ENCODE peak calls at places on chromosomes 12 and 14, in seven cellular contexts. Q is GM23248, C is K562, U is colonic mucosa, K is endothelial cell of umbilical vein, V is neural progenitor cell, Z is Karpas-422. W is an unnamed sample.

GRCh38 chr12:124732275-124733075 is 131.2 kb downstream of the SCARB1 start:
- DNase-seq in Z (no peak), U (no peak), Q (no peak), V (no peak), C (no peak), K (no peak), W (no peak)

GRCh38 chr12:85278598-85279448 is 1.2 kb upstream of the ALX1 start:
- DNase-seq in Z (no peak), Q (no peak), U (no peak), K (no peak), C (no peak), V (peak; percentile 13), W (no peak)

GRCh38 chr14:46137786-46138185 is 513.8 kb downstream of the RPL10L start:
- DNase-seq in V (no peak), Q (peak; percentile 37), Z (no peak), U (no peak), K (peak; percentile 49), C (no peak), W (no peak)

GRCh38 chr14:71549421-71549820 is 382.8 kb upstream of the RGS6 start:
- DNase-seq in V (no peak), Q (no peak), U (no peak), K (no peak), Z (no peak), C (no peak), W (no peak)

GRCh38 chr14:32478027-32478426 is 148.9 kb downstream of the AKAP6 start:
- DNase-seq in U (no peak), V (no peak), C (no peak), Z (no peak), Q (peak; percentile 70), K (no peak), W (peak; percentile 14)

GRCh38 chr14:100523536-100524025 is 63.6 kb downstream of the BEGAIN start:
- DNase-seq in Q (no peak), C (no peak), V (no peak), K (no peak), U (peak; percentile 44), Z (no peak), W (no peak)

GRCh38 chr14:32252030-32252670 is 49.1 kb upstream of the RNU6-8 start:
- DNase-seq in Z (peak; percentile 92), U (peak; percentile 69), C (peak; percentile 52), K (peak; percentile 69), Q (peak; percentile 80), V (peak; percentile 79), W (peak; percentile 85)

GRCh38 chr14:99687284-99688209 is 3.4 kb downstream of the CYP46A1 start:
- DNase-seq in K (no peak), C (no peak), Q (no peak), V (peak; percentile 52), Z (peak; percentile 74), U (peak; percentile 25), W (peak; percentile 40)

GRCh38 chr14:88245321-88245720 is 77.7 kb downstream of the KCNK10 start:
- DNase-seq in Q (peak; percentile 11), C (no peak), K (no peak), U (no peak), V (peak; percentile 57), Z (no peak), W (peak; percentile 23)

GRCh38 chr12:46187023-46187422 is 81.8 kb downstream of the SLC38A1 start:
- DNase-seq in Z (no peak), Q (peak; percentile 52), V (no peak), C (no peak), U (no peak), K (no peak), W (peak; percentile 71)

GRCh38 chr14:101559624-101560533 is 1.4 kb upstream of the DIO3 start:
- DNase-seq in Q (peak; percentile 33), Z (no peak), K (no peak), U (no peak), V (peak; percentile 84), C (no peak), W (peak; percentile 66)

GRCh38 chr14:101561897-101562490 is 699 bp downstream of the DIO3 start:
- DNase-seq in U (no peak), Z (no peak), K (no peak), Q (no peak), V (no peak), C (no peak), W (no peak)

GRCh38 chr14:101562659-101563351 is 1.5 kb downstream of the DIO3 start:
- DNase-seq in Z (no peak), V (no peak), C (no peak), U (no peak), Q (no peak), K (no peak), W (no peak)

GRCh38 chr14:101560534-101561113 is 671 bp upstream of the DIO3 start:
- DNase-seq in Z (no peak), Q (no peak), K (no peak), V (no peak), C (no peak), U (no peak), W (no peak)

DNA sequence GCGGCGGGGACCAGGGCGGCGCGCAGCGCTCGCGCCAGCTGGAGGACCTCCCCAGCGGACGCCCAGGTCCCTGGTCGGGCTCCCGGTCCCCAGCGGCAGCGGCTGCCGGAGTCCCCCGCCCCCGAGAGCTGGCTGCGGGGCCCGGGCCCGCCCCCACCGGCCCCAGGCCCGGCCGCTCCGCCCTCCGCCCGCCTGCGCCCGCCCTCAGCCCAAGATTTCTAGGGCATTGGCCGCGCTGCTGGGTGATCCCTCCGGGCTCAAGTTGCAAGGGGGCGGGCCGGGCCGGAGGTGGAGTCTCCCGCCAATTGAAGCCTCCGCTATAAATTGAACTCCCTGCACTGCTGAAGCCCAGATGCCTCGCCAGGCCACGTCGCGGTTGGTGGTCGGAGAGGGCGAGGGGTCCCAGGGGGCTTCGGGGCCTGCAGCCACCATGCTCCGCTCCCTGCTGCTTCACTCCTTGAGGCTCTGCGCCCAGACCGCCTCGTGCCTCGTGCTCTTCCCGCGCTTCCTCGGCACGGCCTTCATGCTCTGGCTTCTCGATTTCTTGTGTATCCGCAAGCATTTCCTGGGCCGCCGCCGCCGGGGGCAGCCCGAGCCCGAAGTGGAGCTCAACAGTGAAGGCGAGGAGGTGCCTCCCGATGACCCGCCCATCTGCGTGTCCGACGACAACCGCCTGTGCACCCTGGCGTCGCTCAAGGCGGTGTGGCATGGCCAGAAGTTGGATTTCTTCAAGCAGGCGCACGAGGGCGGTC is at the start of gene DIO3:
- DNase-seq in K (no peak), C (no peak), Q (peak; percentile 13), V (peak; percentile 96), U (peak; percentile 59), Z (no peak), W (peak; percentile 79)
- H3K4me3 ChIP-seq in K (no peak within 1 kb of the TSS), C (no peak within 1 kb of the TSS), Q (no peak within 1 kb of the TSS), V (peak within 1 kb of the TSS; percentile 43), U (no peak within 1 kb of the TSS), Z (no peak within 1 kb of the TSS), W (no peak within 1 kb of the TSS)

GRCh38 chr12:111482464-111482863 is 76.7 kb downstream of the SH2B3 start:
- DNase-seq in C (no peak), U (no peak), Q (peak; percentile 16), V (no peak), Z (no peak), K (no peak), W (peak; percentile 12)
- H3K9ac ChIP-seq in C (no peak overlapping the region), U (no peak overlapping the region), Q (no peak overlapping the region), V (no peak overlapping the region), Z (no peak overlapping the region), K (no peak overlapping the region), W (no peak overlapping the region)

DNA sequence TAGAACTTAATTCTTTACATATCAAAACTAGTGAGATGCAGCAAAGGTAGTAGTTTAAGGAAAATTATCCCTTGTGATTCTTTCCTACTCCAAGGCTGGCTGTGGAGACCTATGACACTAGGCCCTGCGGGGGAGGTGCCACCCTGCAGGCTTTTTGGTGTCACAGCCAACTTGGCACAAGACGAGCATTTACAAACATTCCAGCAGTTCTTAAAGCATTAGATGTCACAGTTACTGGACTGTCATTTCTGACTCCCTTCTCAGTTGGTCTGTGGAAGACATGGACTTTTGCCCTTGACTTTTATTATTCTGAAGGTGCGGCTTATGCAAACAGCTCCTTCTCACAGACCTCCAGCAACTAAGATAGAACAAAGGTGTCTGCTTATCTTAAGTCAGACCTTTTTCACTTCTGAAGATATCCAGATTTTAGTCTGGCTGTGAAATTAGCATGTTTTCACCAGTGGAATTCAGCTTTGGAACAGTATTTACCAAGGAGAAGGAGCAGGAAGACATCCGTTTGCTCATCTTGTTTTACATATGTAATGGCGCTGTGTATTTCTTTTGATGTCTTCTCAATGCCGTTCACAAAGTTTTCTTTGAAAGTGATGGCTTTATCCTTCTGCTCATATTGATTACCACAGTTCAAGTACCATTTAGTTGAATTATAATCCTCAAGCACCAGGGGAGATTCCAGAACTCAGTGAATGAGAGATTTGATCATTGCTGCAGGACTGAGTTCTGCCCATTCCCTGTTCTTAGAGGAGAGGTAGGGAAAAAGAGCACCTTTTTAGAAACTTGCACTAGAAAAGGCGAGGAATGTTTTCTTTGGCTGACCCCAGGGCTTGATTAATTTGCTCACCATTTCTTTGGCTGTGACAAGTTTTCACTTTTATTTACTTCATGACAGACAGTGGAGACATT is 17.9 kb downstream of the SRGAP1 start:
- DNase-seq in Z (no peak), U (peak; percentile 81), Q (peak; percentile 67), K (peak; percentile 19), V (no peak), C (no peak), W (peak; percentile 96)
- H3K4me3 ChIP-seq in Z (no peak overlapping the region), U (no peak overlapping the region), Q (peak overlapping the region; percentile 21), K (no peak overlapping the region), V (no peak overlapping the region), C (no peak overlapping the region), W (peak overlapping the region; percentile 53)

DNA sequence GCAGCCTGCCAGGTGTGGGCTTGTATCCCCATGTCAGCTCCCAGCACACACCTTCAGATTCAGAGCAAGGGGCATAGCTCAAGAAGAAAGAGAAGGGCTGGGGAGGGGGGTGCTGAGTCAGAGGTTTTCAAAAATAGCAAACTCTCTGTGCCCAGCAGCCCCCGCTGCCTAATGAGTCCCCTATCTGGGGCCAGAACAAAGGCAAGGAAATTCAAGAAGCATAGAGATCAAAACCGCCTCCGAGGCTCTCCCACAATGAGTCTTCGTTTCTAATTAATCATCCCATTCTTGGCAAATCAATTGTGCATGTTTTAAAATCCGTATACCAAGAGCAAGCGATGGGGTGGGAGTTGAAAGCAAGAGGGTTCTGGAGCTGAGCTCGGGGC is 19.5 kb upstream of the CMKLR1 start:
- DNase-seq in Z (no peak), U (no peak), V (peak; percentile 31), C (no peak), Q (peak; percentile 25), K (no peak), W (no peak)
- H3K9ac ChIP-seq in Z (no peak overlapping the region), U (no peak overlapping the region), V (no peak overlapping the region), C (no peak overlapping the region), Q (no peak overlapping the region), K (no peak overlapping the region), W (no peak overlapping the region)

GRCh38 chr12:113247123-113248045 is 26.1 kb downstream of the TPCN1 start:
- DNase-seq in Q (peak; percentile 25), C (no peak), K (peak; percentile 67), U (no peak), V (no peak), Z (no peak), W (peak; percentile 48)

GRCh38 chr12:113248842-113249435 is 27.7 kb downstream of the TPCN1 start:
- DNase-seq in Z (no peak), C (no peak), K (no peak), U (no peak), V (no peak), Q (no peak), W (no peak)

GRCh38 chr12:113248046-113248825 is 27.0 kb downstream of the TPCN1 start:
- DNase-seq in Z (no peak), V (no peak), C (no peak), U (no peak), Q (no peak), K (no peak), W (no peak)

GRCh38 chr12:113244015-113244983 is 23.0 kb downstream of the TPCN1 start:
- DNase-seq in U (peak; percentile 82), C (no peak), Q (no peak), V (no peak), K (peak; percentile 75), Z (no peak), W (peak; percentile 86)

GRCh38 chr12:113246478-113247122 is 25.3 kb downstream of the TPCN1 start:
- DNase-seq in V (no peak), Z (no peak), K (no peak), C (no peak), U (no peak), Q (no peak), W (peak; percentile 59)
- H3K4me3 ChIP-seq in V (no peak overlapping the region), Z (no peak overlapping the region), K (no peak overlapping the region), C (no peak overlapping the region), U (no peak overlapping the region), Q (no peak overlapping the region), W (peak overlapping the region; percentile 49)